ENCODE peak calls at places on chromosomes 2 and 18, in nine cellular contexts. One of them, this sample, is unnamed.

GRCh38 chr2:219282943-219283581 is 3.9 kb downstream of the DNAJB2 start:
- DNase-seq in PC-9: no peak
- DNase-seq in fibroblast of mammary gland: no peak
- DNase-seq in ovary: no peak
- DNase-seq in psoas muscle: no peak
- DNase-seq in GM12865: no peak
- DNase-seq in fibroblast of the aortic adventitia: no peak
- DNase-seq in AG04450: no peak
- DNase-seq in CD8-positive, alpha-beta T cell: no peak
- DNase-seq in this sample: no peak

GRCh38 chr2:175575346-175576258 is 394.1 kb upstream of the ATP5MC3 start:
- DNase-seq in fibroblast of mammary gland: no peak
- DNase-seq in GM12865: peak
- DNase-seq in ovary: no peak
- DNase-seq in fibroblast of the aortic adventitia: no peak
- DNase-seq in AG04450: no peak
- DNase-seq in CD8-positive, alpha-beta T cell: peak
- DNase-seq in psoas muscle: no peak
- DNase-seq in PC-9: no peak
- DNase-seq in this sample: no peak

GRCh38 chr2:3494984-3495666 is 24.2 kb downstream of the ADI1 start:
- DNase-seq in ovary: no peak
- DNase-seq in GM12865: no peak
- DNase-seq in psoas muscle: no peak
- DNase-seq in PC-9: no peak
- DNase-seq in fibroblast of the aortic adventitia: no peak
- DNase-seq in CD8-positive, alpha-beta T cell: no peak
- DNase-seq in fibroblast of mammary gland: no peak
- DNase-seq in AG04450: no peak
- DNase-seq in this sample: no peak

GRCh38 chr2:208250401-208250800 is 4.5 kb downstream of the IDH1 start:
- DNase-seq in fibroblast of the aortic adventitia: peak
- DNase-seq in GM12865: no peak
- DNase-seq in AG04450: no peak
- DNase-seq in fibroblast of mammary gland: peak
- DNase-seq in PC-9: peak
- DNase-seq in ovary: no peak
- DNase-seq in psoas muscle: no peak
- DNase-seq in CD8-positive, alpha-beta T cell: no peak
- DNase-seq in this sample: no peak

GRCh38 chr18:42765225-42765624 is 350.3 kb downstream of the RIT2 start:
- DNase-seq in psoas muscle: no peak
- DNase-seq in GM12865: no peak
- DNase-seq in PC-9: no peak
- DNase-seq in CD8-positive, alpha-beta T cell: no peak
- DNase-seq in fibroblast of mammary gland: no peak
- DNase-seq in ovary: no peak
- DNase-seq in fibroblast of the aortic adventitia: no peak
- DNase-seq in AG04450: no peak
- DNase-seq in this sample: no peak

GRCh38 chr2:134570676-134571075 is 148.1 kb downstream of the TMEM163 start:
- DNase-seq in AG04450: no peak
- DNase-seq in psoas muscle: no peak
- DNase-seq in ovary: no peak
- DNase-seq in CD8-positive, alpha-beta T cell: no peak
- DNase-seq in fibroblast of mammary gland: no peak
- DNase-seq in PC-9: no peak
- DNase-seq in fibroblast of the aortic adventitia: no peak
- DNase-seq in GM12865: no peak
- DNase-seq in this sample: no peak

GRCh38 chr2:12675352-12675795 is 41.4 kb upstream of the TRIB2 start:
- DNase-seq in GM12865: no peak
- DNase-seq in psoas muscle: no peak
- DNase-seq in CD8-positive, alpha-beta T cell: no peak
- DNase-seq in PC-9: peak
- DNase-seq in AG04450: no peak
- DNase-seq in fibroblast of the aortic adventitia: peak
- DNase-seq in fibroblast of mammary gland: peak
- DNase-seq in ovary: no peak
- DNase-seq in this sample: no peak

GRCh38 chr2:171824086-171824485 is 70.0 kb downstream of the SLC25A12 start:
- DNase-seq in GM12865: no peak
- DNase-seq in fibroblast of mammary gland: peak
- DNase-seq in CD8-positive, alpha-beta T cell: no peak
- DNase-seq in PC-9: no peak
- DNase-seq in fibroblast of the aortic adventitia: peak
- DNase-seq in AG04450: no peak
- DNase-seq in ovary: no peak
- DNase-seq in psoas muscle: no peak
- DNase-seq in this sample: peak

GRCh38 chr2:192267484-192267883 is 72.8 kb upstream of the TMEFF2 start:
- DNase-seq in CD8-positive, alpha-beta T cell: no peak
- DNase-seq in fibroblast of mammary gland: peak
- DNase-seq in ovary: no peak
- DNase-seq in psoas muscle: no peak
- DNase-seq in fibroblast of the aortic adventitia: peak
- DNase-seq in GM12865: no peak
- DNase-seq in AG04450: peak
- DNase-seq in PC-9: no peak
- DNase-seq in this sample: peak

GRCh38 chr2:53881360-53881759 is 21.6 kb upstream of the GPR75 start:
- DNase-seq in ovary: no peak
- DNase-seq in fibroblast of mammary gland: no peak
- DNase-seq in AG04450: no peak
- DNase-seq in fibroblast of the aortic adventitia: no peak
- DNase-seq in psoas muscle: no peak
- DNase-seq in PC-9: no peak
- DNase-seq in GM12865: no peak
- DNase-seq in CD8-positive, alpha-beta T cell: no peak
- DNase-seq in this sample: no peak

GRCh38 chr2:191598296-191598695 is 79.6 kb upstream of the NABP1 start:
- DNase-seq in fibroblast of the aortic adventitia: no peak
- DNase-seq in psoas muscle: no peak
- DNase-seq in AG04450: no peak
- DNase-seq in PC-9: no peak
- DNase-seq in ovary: no peak
- DNase-seq in CD8-positive, alpha-beta T cell: no peak
- DNase-seq in GM12865: no peak
- DNase-seq in fibroblast of mammary gland: peak
- DNase-seq in this sample: no peak

GRCh38 chr18:24982831-24983230 is 369.1 kb downstream of the ZNF521 start:
- DNase-seq in fibroblast of the aortic adventitia: no peak
- DNase-seq in CD8-positive, alpha-beta T cell: no peak
- DNase-seq in psoas muscle: no peak
- DNase-seq in ovary: no peak
- DNase-seq in PC-9: no peak
- DNase-seq in GM12865: no peak
- DNase-seq in AG04450: no peak
- DNase-seq in fibroblast of mammary gland: peak
- DNase-seq in this sample: no peak

GRCh38 chr2:88038263-88039105 is 17.1 kb downstream of the KRCC1 start:
- DNase-seq in psoas muscle: no peak
- DNase-seq in fibroblast of mammary gland: peak
- DNase-seq in GM12865: no peak
- DNase-seq in fibroblast of the aortic adventitia: peak
- DNase-seq in ovary: no peak
- DNase-seq in PC-9: peak
- DNase-seq in AG04450: peak
- DNase-seq in CD8-positive, alpha-beta T cell: no peak
- DNase-seq in this sample: peak

GRCh38 chr2:105072039-105072438 is 34.2 kb downstream of the MRPS9 start:
- DNase-seq in psoas muscle: no peak
- DNase-seq in fibroblast of the aortic adventitia: no peak
- DNase-seq in ovary: no peak
- DNase-seq in CD8-positive, alpha-beta T cell: peak
- DNase-seq in GM12865: peak
- DNase-seq in PC-9: no peak
- DNase-seq in fibroblast of mammary gland: no peak
- DNase-seq in AG04450: no peak
- DNase-seq in this sample: no peak

GRCh38 chr2:195202163-195202845 is 454.7 kb upstream of the SLC39A10 start:
- DNase-seq in ovary: no peak
- DNase-seq in psoas muscle: no peak
- DNase-seq in PC-9: no peak
- DNase-seq in GM12865: peak
- DNase-seq in AG04450: no peak
- DNase-seq in fibroblast of mammary gland: peak
- DNase-seq in CD8-positive, alpha-beta T cell: no peak
- DNase-seq in fibroblast of the aortic adventitia: no peak
- DNase-seq in this sample: peak

GRCh38 chr18:10490401-10491289 is 35.2 kb upstream of the NAPG start:
- DNase-seq in CD8-positive, alpha-beta T cell: peak
- DNase-seq in fibroblast of the aortic adventitia: no peak
- DNase-seq in psoas muscle: no peak
- DNase-seq in ovary: no peak
- DNase-seq in fibroblast of mammary gland: no peak
- DNase-seq in GM12865: peak
- DNase-seq in AG04450: no peak
- DNase-seq in PC-9: no peak
- DNase-seq in this sample: no peak

GRCh38 chr18:26190506-26190905 is 35.7 kb upstream of the TAF4B start:
- DNase-seq in fibroblast of mammary gland: no peak
- DNase-seq in AG04450: no peak
- DNase-seq in CD8-positive, alpha-beta T cell: peak
- DNase-seq in PC-9: no peak
- DNase-seq in fibroblast of the aortic adventitia: no peak
- DNase-seq in GM12865: peak
- DNase-seq in psoas muscle: no peak
- DNase-seq in ovary: no peak
- DNase-seq in this sample: no peak

GRCh38 chr2:84481702-84482101 is 22.6 kb upstream of the SUCLG1 start:
- DNase-seq in ovary: no peak
- DNase-seq in AG04450: no peak
- DNase-seq in GM12865: no peak
- DNase-seq in fibroblast of mammary gland: peak
- DNase-seq in fibroblast of the aortic adventitia: peak
- DNase-seq in CD8-positive, alpha-beta T cell: no peak
- DNase-seq in psoas muscle: no peak
- DNase-seq in PC-9: no peak
- DNase-seq in this sample: peak

GRCh38 chr2:37773354-37773753 is 101.9 kb upstream of the CDC42EP3 start:
- DNase-seq in fibroblast of the aortic adventitia: no peak
- DNase-seq in CD8-positive, alpha-beta T cell: no peak
- DNase-seq in ovary: no peak
- DNase-seq in GM12865: no peak
- DNase-seq in AG04450: no peak
- DNase-seq in fibroblast of mammary gland: no peak
- DNase-seq in PC-9: no peak
- DNase-seq in psoas muscle: no peak
- DNase-seq in this sample: no peak
- H3K4me3 ChIP-seq in fibroblast of the aortic adventitia: no peak
- H3K4me3 ChIP-seq in CD8-positive, alpha-beta T cell: no peak
- H3K4me3 ChIP-seq in ovary: no peak
- H3K4me3 ChIP-seq in GM12865: no peak
- H3K4me3 ChIP-seq in AG04450: no peak
- H3K4me3 ChIP-seq in fibroblast of mammary gland: no peak
- H3K4me3 ChIP-seq in PC-9: no peak
- H3K4me3 ChIP-seq in psoas muscle: no peak
- H3K4me3 ChIP-seq in this sample: no peak

GRCh38 chr2:178514664-178515063 is 34.4 kb downstream of the PLEKHA3 start:
- DNase-seq in fibroblast of the aortic adventitia: peak
- DNase-seq in psoas muscle: no peak
- DNase-seq in AG04450: no peak
- DNase-seq in fibroblast of mammary gland: peak
- DNase-seq in CD8-positive, alpha-beta T cell: no peak
- DNase-seq in GM12865: peak
- DNase-seq in ovary: no peak
- DNase-seq in PC-9: peak
- DNase-seq in this sample: peak
- H3K4me3 ChIP-seq in fibroblast of the aortic adventitia: no peak
- H3K4me3 ChIP-seq in psoas muscle: no peak
- H3K4me3 ChIP-seq in AG04450: no peak
- H3K4me3 ChIP-seq in fibroblast of mammary gland: no peak
- H3K4me3 ChIP-seq in CD8-positive, alpha-beta T cell: no peak
- H3K4me3 ChIP-seq in GM12865: no peak
- H3K4me3 ChIP-seq in ovary: no peak
- H3K4me3 ChIP-seq in PC-9: no peak
- H3K4me3 ChIP-seq in this sample: no peak

GRCh38 chr2:100581265-100581612 is 18.4 kb downstream of the PDCL3 start:
- DNase-seq in fibroblast of the aortic adventitia: no peak
- DNase-seq in PC-9: no peak
- DNase-seq in psoas muscle: no peak
- DNase-seq in AG04450: no peak
- DNase-seq in ovary: no peak
- DNase-seq in CD8-positive, alpha-beta T cell: no peak
- DNase-seq in GM12865: no peak
- DNase-seq in fibroblast of mammary gland: no peak
- DNase-seq in this sample: no peak

GRCh38 chr2:100577777-100578176 is 15.0 kb downstream of the PDCL3 start:
- DNase-seq in fibroblast of mammary gland: peak
- DNase-seq in GM12865: no peak
- DNase-seq in AG04450: no peak
- DNase-seq in psoas muscle: no peak
- DNase-seq in CD8-positive, alpha-beta T cell: no peak
- DNase-seq in fibroblast of the aortic adventitia: peak
- DNase-seq in ovary: no peak
- DNase-seq in PC-9: no peak
- DNase-seq in this sample: no peak

GRCh38 chr2:100584811-100585210 is 22.0 kb downstream of the PDCL3 start:
- DNase-seq in fibroblast of mammary gland: no peak
- DNase-seq in PC-9: no peak
- DNase-seq in psoas muscle: no peak
- DNase-seq in AG04450: no peak
- DNase-seq in ovary: no peak
- DNase-seq in CD8-positive, alpha-beta T cell: no peak
- DNase-seq in fibroblast of the aortic adventitia: no peak
- DNase-seq in GM12865: no peak
- DNase-seq in this sample: no peak

GRCh38 chr2:100580474-100581264 is 17.9 kb downstream of the PDCL3 start:
- DNase-seq in fibroblast of the aortic adventitia: no peak
- DNase-seq in PC-9: no peak
- DNase-seq in CD8-positive, alpha-beta T cell: peak
- DNase-seq in AG04450: no peak
- DNase-seq in GM12865: peak
- DNase-seq in ovary: no peak
- DNase-seq in psoas muscle: no peak
- DNase-seq in fibroblast of mammary gland: no peak
- DNase-seq in this sample: no peak
- H3K4me3 ChIP-seq in fibroblast of the aortic adventitia: no peak
- H3K4me3 ChIP-seq in PC-9: no peak
- H3K4me3 ChIP-seq in CD8-positive, alpha-beta T cell: peak
- H3K4me3 ChIP-seq in AG04450: no peak
- H3K4me3 ChIP-seq in GM12865: peak
- H3K4me3 ChIP-seq in ovary: no peak
- H3K4me3 ChIP-seq in psoas muscle: no peak
- H3K4me3 ChIP-seq in fibroblast of mammary gland: no peak
- H3K4me3 ChIP-seq in this sample: no peak

GRCh38 chr2:103292570-103293265 is 530.9 kb downstream of the TMEM182 start:
- DNase-seq in CD8-positive, alpha-beta T cell: no peak
- DNase-seq in GM12865: no peak
- DNase-seq in ovary: no peak
- DNase-seq in PC-9: no peak
- DNase-seq in psoas muscle: no peak
- DNase-seq in fibroblast of the aortic adventitia: no peak
- DNase-seq in AG04450: no peak
- DNase-seq in fibroblast of mammary gland: no peak
- DNase-seq in this sample: no peak
- H3K4me3 ChIP-seq in CD8-positive, alpha-beta T cell: no peak
- H3K4me3 ChIP-seq in GM12865: no peak
- H3K4me3 ChIP-seq in ovary: no peak
- H3K4me3 ChIP-seq in PC-9: no peak
- H3K4me3 ChIP-seq in psoas muscle: no peak
- H3K4me3 ChIP-seq in fibroblast of the aortic adventitia: no peak
- H3K4me3 ChIP-seq in AG04450: no peak
- H3K4me3 ChIP-seq in fibroblast of mammary gland: no peak
- H3K4me3 ChIP-seq in this sample: no peak